ENCODE peak calls at places on chromosome 9, in five cellular contexts. M, B, G, O and Z are unnamed samples.

GRCh38 chr9:33445389-33445881 is 2.0 kb downstream of the AQP3 start:
- DNase-seq in M (no peak), B (peak; percentile 71), G (no peak), O (no peak), Z (no peak)

GRCh38 chr9:79665926-79666325 is 94.2 kb downstream of the TLE4 start:
- DNase-seq in M (no peak), B (no peak), G (no peak), O (no peak), Z (no peak)

GRCh38 chr9:133972041-133972970 is 19.8 kb downstream of the VAV2 start:
- DNase-seq in M (no peak), B (no peak), G (no peak), O (no peak), Z (peak; percentile 69)

GRCh38 chr9:2489838-2490314 is 131.7 kb upstream of the VLDLR start:
- DNase-seq in M (peak; percentile 38), B (no peak), G (no peak), O (peak; percentile 7), Z (no peak)

GRCh38 chr9:22683393-22684075 is 236.9 kb downstream of the DMRTA1 start:
- DNase-seq in M (peak; percentile 40), B (no peak), G (no peak), O (no peak), Z (peak; percentile 15)

GRCh38 chr9:88645172-88645868 is 110.3 kb downstream of the NXNL2 start:
- DNase-seq in M (no peak), B (no peak), G (no peak), O (no peak), Z (peak; percentile 13)

GRCh38 chr9:19255112-19255511 is 24.6 kb downstream of the DENND4C start:
- DNase-seq in M (no peak), B (no peak), G (no peak), O (no peak), Z (no peak)

GRCh38 chr9:75890541-75891276 is at the start of gene PCSK5:
- DNase-seq in M (peak; percentile 87), B (peak; percentile 95), G (peak; percentile 37), O (peak; percentile 97), Z (peak; percentile 97)

GRCh38 chr9:132507670-132508469 is 74.5 kb upstream of the BARHL1 start:
- DNase-seq in M (peak; percentile 90), B (peak; percentile 71), G (no peak), O (peak; percentile 84), Z (peak; percentile 97)

GRCh38 chr9:131238402-131239021 is 37.8 kb downstream of the FAM78A start:
- DNase-seq in M (no peak), B (no peak), G (no peak), O (peak; percentile 45), Z (peak; percentile 88)

GRCh38 chr9:20065076-20065475 is 276.2 kb upstream of the SLC24A2 start:
- DNase-seq in M (no peak), B (no peak), G (no peak), O (no peak), Z (no peak)

GRCh38 chr9:82202808-82203207 is 214.2 kb downstream of the SPATA31D1 start:
- DNase-seq in M (peak; percentile 13), B (no peak), G (no peak), O (no peak), Z (peak; percentile 5)

GRCh38 chr9:21267141-21267540 is 27.3 kb upstream of the IFNA14 start:
- DNase-seq in M (no peak), B (no peak), G (no peak), O (no peak), Z (no peak)

GRCh38 chr9:5621327-5621726 is 7.6 kb upstream of the RIC1 start:
- DNase-seq in M (no peak), B (no peak), G (no peak), O (no peak), Z (peak; percentile 73)

GRCh38 chr9:21465859-21466518 is 16.1 kb downstream of the IFNE start:
- DNase-seq in M (peak; percentile 79), B (peak; percentile 25), G (no peak), O (peak; percentile 63), Z (peak; percentile 58)

GRCh38 chr9:97510797-97511761 is 9.6 kb downstream of the TMOD1 start:
- DNase-seq in M (no peak), B (no peak), G (no peak), O (no peak), Z (peak; percentile 30)

GRCh38 chr9:2216591-2216990 is 201.4 kb downstream of the SMARCA2 start:
- DNase-seq in M (peak; percentile 12), B (no peak), G (no peak), O (no peak), Z (no peak)

GRCh38 chr9:124299519-124300090 is 41.9 kb downstream of the NEK6 start:
- DNase-seq in M (no peak), B (no peak), G (no peak), O (no peak), Z (peak; percentile 72)

GRCh38 chr9:13841801-13842462 is 472.0 kb downstream of the NFIB start:
- DNase-seq in M (no peak), B (no peak), G (no peak), O (no peak), Z (no peak)